ENCODE peak calls at places on chromosomes 11 and 22, in seven cellular contexts. R is Caco-2; M is CD8-positive, alpha-beta T cell; V is WERI-Rb-1; E is transverse colon; P is cardiac muscle cell; B is epithelial cell of esophagus. L is an unnamed sample.

GRCh38 chr11:27698872-27699241 is 1.4 kb downstream of the BDNF start:
- DNase-seq in R (peak; percentile 89), V (peak; percentile 85), P (peak; percentile 96), M (peak; percentile 51), B (peak; percentile 78), E (peak; percentile 66), L (peak; percentile 92)

GRCh38 chr11:124315052-124315451 is 1.3 kb upstream of the OR8D1 start:
- DNase-seq in E (no peak), P (no peak), R (no peak), B (peak; percentile 49), V (no peak), M (no peak), L (no peak)

GRCh38 chr11:84261707-84262106 is 975.5 kb upstream of the CCDC90B start:
- DNase-seq in P (no peak), E (no peak), V (peak; percentile 48), B (no peak), M (no peak), R (no peak), L (no peak)

GRCh38 chr11:117881217-117881616 is 4.8 kb upstream of the FXYD6 start:
- DNase-seq in R (no peak), E (no peak), B (no peak), V (no peak), P (no peak), M (no peak), L (no peak)

GRCh38 chr11:62753736-62754603 is at the start of gene ZBTB3:
- DNase-seq in P (peak; percentile 100), E (peak; percentile 98), V (peak; percentile 98), M (peak; percentile 98), B (peak; percentile 100), R (peak; percentile 99), L (peak; percentile 96)

GRCh38 chr11:15937601-15938361 is 418.6 kb downstream of the SOX6 start:
- DNase-seq in M (no peak), B (no peak), R (no peak), P (no peak), V (no peak), E (no peak), L (no peak)

GRCh38 chr11:45646275-45646970 is 19.0 kb downstream of the CHST1 start:
- DNase-seq in E (no peak), M (no peak), R (no peak), P (peak; percentile 45), B (peak; percentile 35), V (no peak), L (no peak)

GRCh38 chr22:19479358-19480172 is at the start of gene CDC45:
- DNase-seq in M (peak; percentile 96), R (peak; percentile 97), B (peak; percentile 99), P (peak; percentile 99), V (peak; percentile 96), E (peak; percentile 97), L (peak; percentile 94)

GRCh38 chr11:70070736-70071135 is 7.4 kb upstream of the ANO1 start:
- DNase-seq in M (no peak), V (no peak), P (no peak), E (no peak), B (no peak), R (peak; percentile 27), L (no peak)

GRCh38 chr22:27987557-27987956 is 68.5 kb upstream of the PITPNB start:
- DNase-seq in E (no peak), M (no peak), P (peak; percentile 84), V (no peak), B (no peak), R (no peak), L (no peak)

GRCh38 chr11:67996622-67997459 is 7.1 kb downstream of the UNC93B1 start:
- DNase-seq in P (peak; percentile 54), B (peak; percentile 66), E (peak; percentile 88), M (no peak), R (peak; percentile 82), V (peak; percentile 66), L (peak; percentile 62)

GRCh38 chr11:12715941-12716340 is 41.7 kb downstream of the TEAD1 start:
- DNase-seq in V (no peak), M (no peak), R (no peak), B (no peak), E (no peak), P (no peak), L (no peak)

GRCh38 chr11:120168960-120169681 is 31.2 kb upstream of the TRIM29 start:
- DNase-seq in E (peak; percentile 70), B (peak; percentile 77), P (peak; percentile 79), M (peak; percentile 41), V (peak; percentile 74), R (peak; percentile 79), L (peak; percentile 68)
- TF ChIP-seq CTCF in E (peak; percentile 91), B (peak; percentile 26), P (peak; percentile 74), M (peak; percentile 67), V (peak; percentile 92), R (peak; percentile 76), L (no peak)

GRCh38 chr22:26512149-26512793 is at the start of gene TFIP11:
- DNase-seq in E (peak; percentile 96), B (peak; percentile 95), P (peak; percentile 95), M (peak; percentile 88), V (peak; percentile 94), R (peak; percentile 93), L (peak; percentile 93)
- TF ChIP-seq CTCF in E (no peak), B (no peak), P (no peak), M (no peak), V (no peak), R (peak; percentile 43), L (no peak)

DNA sequence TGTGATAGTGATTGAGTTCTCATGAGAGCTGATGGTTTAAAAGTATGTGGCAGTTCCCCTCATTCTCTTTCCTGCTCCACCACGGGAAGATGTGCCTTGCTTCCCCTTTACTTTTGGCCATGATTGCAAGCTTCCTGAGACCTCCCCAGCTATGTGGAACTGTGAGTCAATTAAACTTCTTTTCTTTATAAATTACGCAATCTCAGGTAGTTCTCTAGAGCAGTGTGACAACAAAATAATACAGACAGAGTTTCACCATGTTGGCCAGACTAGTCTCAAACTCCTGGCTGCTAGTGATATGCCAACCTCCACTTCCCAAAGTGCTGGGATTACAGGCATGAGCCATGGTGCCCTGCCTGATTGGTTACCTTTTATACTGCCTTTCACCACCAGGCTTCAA is 755.2 kb downstream of the METTL15 start:
- DNase-seq in P (no peak), V (no peak), M (no peak), E (no peak), B (peak; percentile 30), R (no peak), L (no peak)
- TF ChIP-seq CTCF in P (no peak), V (no peak), M (no peak), E (no peak), B (no peak), R (no peak), L (no peak)

GRCh38 chr11:35134403-35135126 is 4.4 kb upstream of the CD44 start:
- DNase-seq in B (no peak), M (no peak), R (no peak), V (no peak), P (no peak), E (no peak), L (no peak)

GRCh38 chr11:35138058-35138457 is 913 bp upstream of the CD44 start:
- DNase-seq in P (no peak), E (no peak), M (no peak), R (no peak), V (no peak), B (no peak), L (no peak)

GRCh38 chr11:35136311-35136710 is 2.7 kb upstream of the CD44 start:
- DNase-seq in B (no peak), V (no peak), E (no peak), M (no peak), P (no peak), R (no peak), L (no peak)

GRCh38 chr11:35133656-35134055 is 5.3 kb upstream of the CD44 start:
- DNase-seq in P (no peak), M (no peak), B (no peak), R (no peak), E (no peak), V (no peak), L (no peak)

GRCh38 chr11:35135222-35135621 is 3.7 kb upstream of the CD44 start:
- DNase-seq in R (no peak), B (no peak), E (no peak), P (peak; percentile 88), V (no peak), M (no peak), L (no peak)
- TF ChIP-seq CTCF in R (no peak), B (no peak), E (no peak), P (no peak), V (no peak), M (no peak), L (no peak)

GRCh38 chr22:22576244-22576988 is 17.4 kb upstream of the PRAME start:
- DNase-seq in E (peak; percentile 45), R (peak; percentile 57), M (no peak), V (peak; percentile 85), B (peak; percentile 45), P (peak; percentile 68), L (peak; percentile 81)
- TF ChIP-seq CTCF in E (peak; percentile 34), R (peak; percentile 90), M (peak; percentile 67), V (peak; percentile 92), B (peak; percentile 77), P (peak; percentile 92), L (peak; percentile 74)

DNA sequence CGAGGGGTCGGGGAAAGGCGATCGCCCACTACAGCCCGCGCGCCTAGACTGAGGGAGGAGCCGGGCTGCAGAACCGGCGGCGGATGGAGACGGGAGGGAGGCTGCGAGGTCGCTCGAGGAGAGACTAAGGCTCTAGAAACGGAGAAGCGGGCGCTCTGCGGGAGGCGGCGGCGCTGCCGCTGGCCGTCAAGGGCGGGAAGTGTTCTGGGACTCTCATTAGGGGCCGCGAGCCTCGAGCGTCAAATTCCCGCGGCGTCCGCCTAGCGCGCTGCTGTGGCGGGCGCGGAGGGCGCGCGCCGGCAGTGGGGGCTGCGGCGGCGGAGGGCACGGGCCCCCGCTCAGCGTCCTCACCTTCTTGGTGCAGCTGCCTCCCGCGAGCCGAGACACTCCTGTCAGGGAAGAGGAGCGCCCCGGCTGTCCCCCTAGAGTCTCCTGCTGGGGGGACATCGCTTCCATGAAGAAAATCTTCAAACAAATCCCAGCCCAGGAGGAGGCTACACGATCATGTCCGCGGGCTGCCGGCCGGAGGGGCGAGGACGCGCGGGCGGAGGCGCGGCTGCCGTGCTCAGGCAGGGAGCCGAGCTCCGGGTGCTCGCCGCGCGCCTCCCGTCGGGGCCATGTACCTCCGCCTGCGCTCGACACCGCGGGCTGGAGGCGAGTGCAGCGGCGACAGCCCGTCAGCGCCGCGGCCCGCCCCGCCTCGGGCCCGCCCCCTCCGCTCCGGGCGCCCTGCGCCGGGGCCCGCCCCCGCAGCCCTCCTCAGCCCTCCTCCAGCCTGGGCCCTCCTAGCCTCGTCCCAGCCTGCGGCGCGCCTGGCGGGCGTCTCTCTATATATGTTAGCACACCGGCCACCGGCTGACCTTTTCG is at the start of gene ARHGAP20:
- DNase-seq in M (peak; percentile 28), E (peak; percentile 77), R (peak; percentile 56), V (peak; percentile 78), P (peak; percentile 83), B (peak; percentile 48), L (no peak)
- TF ChIP-seq CTCF in M (no peak), E (no peak), R (no peak), V (no peak), P (no peak), B (no peak), L (no peak)

L was measured in Calu3.